ENCODE peak calls at places on chromosomes 5 and 9, in eight cellular contexts. S is endothelial cell of umbilical vein, J is mammary epithelial cell, H is fibroblast of lung, D is neural progenitor cell, I is K562, O is MM.1S, X is HepG2. U is an unnamed sample.

GRCh38 chr5:172918421-172919371 is 40.5 kb upstream of the RPL26L1 start:
- DNase-seq in S (no peak), J (no peak), H (no peak), D (no peak), I (no peak), O (no peak), X (no peak), U (no peak)

GRCh38 chr5:164680812-164681211 is 1175.4 kb downstream of the MAT2B start:
- DNase-seq in S (no peak), J (no peak), H (no peak), D (no peak), I (no peak), O (no peak), X (no peak), U (no peak)

GRCh38 chr5:10761842-10762165 is 770 bp upstream of the DAP start:
- DNase-seq in S (peak; percentile 62), J (no peak), H (no peak), D (no peak), I (no peak), O (no peak), X (no peak), U (no peak)

GRCh38 chr9:27539479-27540441 is 10.1 kb upstream of the MOB3B start:
- DNase-seq in S (no peak), J (peak; percentile 45), H (peak; percentile 54), D (no peak), I (no peak), O (no peak), X (peak; percentile 55), U (no peak)

GRCh38 chr5:35129921-35130485 is 82.3 kb upstream of the AGXT2 start:
- DNase-seq in S (no peak), J (peak; percentile 34), H (peak; percentile 93), D (no peak), I (no peak), O (no peak), X (no peak), U (no peak)

GRCh38 chr9:130929571-130930022 is 9.4 kb downstream of the FIBCD1 start:
- DNase-seq in S (no peak), J (no peak), H (no peak), D (no peak), I (peak; percentile 71), O (no peak), X (no peak), U (no peak)

GRCh38 chr5:43041131-43041668 is 1.1 kb upstream of the ANXA2R start:
- DNase-seq in S (no peak), J (no peak), H (no peak), D (peak; percentile 16), I (no peak), O (no peak), X (no peak), U (no peak)

GRCh38 chr9:128552744-128553221 is 396 bp downstream of the SPTAN1 start:
- DNase-seq in S (peak; percentile 43), J (no peak), H (peak; percentile 32), D (peak; percentile 86), I (peak; percentile 78), O (peak; percentile 31), X (no peak), U (no peak)

GRCh38 chr9:5617749-5618148 is 11.2 kb upstream of the RIC1 start:
- DNase-seq in S (no peak), J (no peak), H (no peak), D (no peak), I (no peak), O (peak; percentile 67), X (no peak), U (no peak)

GRCh38 chr5:119031047-119031886 is 39.6 kb upstream of the DMXL1 start:
- DNase-seq in S (no peak), J (no peak), H (no peak), D (no peak), I (no peak), O (peak; percentile 82), X (no peak), U (peak; percentile 78)

GRCh38 chr5:115209279-115209678 is 39.6 kb upstream of the TRIM36 start:
- DNase-seq in S (no peak), J (no peak), H (peak; percentile 49), D (no peak), I (no peak), O (peak; percentile 96), X (no peak), U (no peak)

GRCh38 chr9:4762108-4762888 is 21.3 kb upstream of the AK3 start:
- DNase-seq in S (peak; percentile 76), J (peak; percentile 66), H (peak; percentile 65), D (peak; percentile 81), I (peak; percentile 32), O (peak; percentile 80), X (peak; percentile 72), U (peak; percentile 57)

GRCh38 chr9:114856210-114856941 is 50.5 kb upstream of the TNFSF15 start:
- DNase-seq in S (no peak), J (peak; percentile 65), H (peak; percentile 92), D (no peak), I (no peak), O (no peak), X (no peak), U (no peak)

GRCh38 chr5:168198359-168198758 is 93.1 kb upstream of the WWC1 start:
- DNase-seq in S (no peak), J (no peak), H (no peak), D (no peak), I (no peak), O (no peak), X (no peak), U (no peak)

GRCh38 chr9:127418037-127418471 is 6.1 kb upstream of the ZNF79 start:
- DNase-seq in S (peak; percentile 15), J (no peak), H (no peak), D (peak; percentile 59), I (peak; percentile 61), O (no peak), X (peak; percentile 44), U (no peak)

GRCh38 chr5:885529-885928 is 7.1 kb downstream of the BRD9 start:
- DNase-seq in S (no peak), J (no peak), H (no peak), D (no peak), I (no peak), O (no peak), X (no peak), U (no peak)

GRCh38 chr5:81121836-81122235 is 111.3 kb upstream of the CKMT2 start:
- DNase-seq in S (no peak), J (no peak), H (peak; percentile 61), D (no peak), I (no peak), O (peak; percentile 2), X (no peak), U (no peak)

GRCh38 chr9:34589656-34590375 is at the start of gene CNTFR:
- DNase-seq in S (no peak), J (no peak), H (no peak), D (peak; percentile 88), I (peak; percentile 66), O (no peak), X (no peak), U (no peak)
- TF ChIP-seq EZH2 in S (peak; percentile 86), J (no peak), H (peak; percentile 19), D (no peak), I (no peak), O (no peak), X (no peak), U (no peak)

DNA sequence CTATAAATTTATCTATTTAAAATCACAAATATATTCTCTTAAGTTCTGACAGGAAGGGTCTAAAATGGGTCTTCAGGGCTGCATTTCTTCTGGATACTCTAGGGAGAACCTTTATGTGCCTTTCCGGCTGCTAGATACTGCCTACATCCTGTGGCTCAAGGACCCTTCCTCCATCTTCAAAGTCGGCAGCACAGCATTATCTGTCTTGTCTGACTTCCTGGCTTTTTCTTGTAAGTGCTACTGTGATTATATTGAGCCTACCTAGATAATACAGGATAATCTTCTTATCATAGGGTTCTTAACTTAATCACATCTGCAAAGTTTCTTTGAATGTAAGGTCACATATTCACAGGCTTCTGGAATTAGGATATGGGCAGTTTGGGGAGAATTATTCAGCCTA is 943.8 kb upstream of the TYRP1 start:
- DNase-seq in S (no peak), J (no peak), H (no peak), D (no peak), I (no peak), O (no peak), X (no peak), U (no peak)
- TF ChIP-seq EZH2 in S (no peak), J (no peak), H (no peak), D (no peak), I (no peak), O (no peak), X (no peak), U (no peak)

GRCh38 chr9:2875218-2875977 is 31.5 kb upstream of the PUM3 start:
- DNase-seq in S (no peak), J (no peak), H (no peak), D (no peak), I (no peak), O (no peak), X (no peak), U (no peak)
- TF ChIP-seq EZH2 in S (no peak), J (no peak), H (no peak), D (no peak), I (no peak), O (no peak), X (no peak), U (no peak)

DNA sequence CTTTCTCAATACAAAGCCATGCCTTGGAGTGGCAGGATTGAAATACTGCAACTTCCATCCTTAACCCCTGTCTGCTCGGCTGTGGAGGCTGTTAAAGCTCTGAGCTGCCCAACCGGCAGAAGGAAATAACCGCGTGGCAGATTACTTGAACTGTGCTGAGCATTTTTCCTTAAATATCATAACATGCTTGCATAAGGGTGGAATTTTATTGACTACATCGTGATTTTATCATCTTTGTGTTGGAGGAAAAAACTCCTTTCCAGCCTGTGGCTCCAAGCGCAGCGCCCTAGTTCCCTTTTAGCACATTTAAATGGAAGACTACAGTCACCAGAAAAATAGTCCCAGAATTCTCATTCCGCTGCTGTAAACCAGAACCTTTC is 1.6 kb downstream of the SHC3 start:
- DNase-seq in S (peak; percentile 59), J (no peak), H (peak; percentile 68), D (peak; percentile 48), I (no peak), O (no peak), X (no peak), U (no peak)
- TF ChIP-seq EZH2 in S (no peak), J (no peak), H (no peak), D (peak; percentile 23), I (no peak), O (no peak), X (no peak), U (no peak)

GRCh38 chr9:132486706-132487350 is 76.8 kb downstream of the CFAP77 start:
- DNase-seq in S (no peak), J (no peak), H (no peak), D (no peak), I (no peak), O (no peak), X (no peak), U (no peak)
- TF ChIP-seq EZH2 in S (no peak), J (peak; percentile 60), H (no peak), D (no peak), I (no peak), O (no peak), X (no peak), U (peak; percentile 84)

U was measured in SK-N-MC.